ENCODE peak calls at places on chromosome 11, in four cellular contexts. J is left ventricle myocardium inferior, U is HuH-7.5, N is Peyer's patch. G is an unnamed sample.

GRCh38 chr11:118243993-118244762 is 8.0 kb downstream of the MPZL3 start:
- DNase-seq in J (no peak), U (no peak), N (no peak), G (no peak)

GRCh38 chr11:68441466-68442230 is 18.9 kb upstream of the PPP6R3 start:
- DNase-seq in J (no peak), U (no peak), N (no peak), G (no peak)

GRCh38 chr11:88555018-88555828 is 217.7 kb upstream of the CTSC start:
- DNase-seq in J (no peak), U (no peak), N (no peak), G (no peak)

GRCh38 chr11:117535870-117536411 is 208.3 kb downstream of the CEP164 start:
- DNase-seq in J (no peak), U (no peak), N (no peak), G (peak)

GRCh38 chr11:80388536-80388935 is 947.7 kb upstream of the TENM4 start:
- DNase-seq in J (no peak), U (no peak), N (no peak), G (no peak)

GRCh38 chr11:64659417-64660144 is 63.4 kb downstream of the NRXN2 start:
- DNase-seq in J (no peak), U (no peak), N (no peak), G (no peak)

GRCh38 chr11:128205796-128206195 is 381.6 kb downstream of the ETS1 start:
- DNase-seq in J (no peak), U (no peak), N (no peak), G (no peak)

GRCh38 chr11:78039919-78040671 is 17.0 kb upstream of the KCTD14 start:
- DNase-seq in J (peak), U (peak), N (peak), G (peak)

GRCh38 chr11:69842746-69843528 is 23.7 kb upstream of the FGF3 start:
- DNase-seq in J (no peak), U (no peak), N (no peak), G (no peak)

GRCh38 chr11:12725863-12726666 is 51.8 kb downstream of the TEAD1 start:
- DNase-seq in J (no peak), U (no peak), N (no peak), G (no peak)

GRCh38 chr11:133726576-133726975 is 118.7 kb downstream of the SPATA19 start:
- DNase-seq in J (no peak), U (no peak), N (no peak), G (no peak)

GRCh38 chr11:128893578-128894295 is 2.6 kb downstream of the KCNJ5 start:
- DNase-seq in J (no peak), U (no peak), N (no peak), G (no peak)

GRCh38 chr11:35949242-35949641 is 5.4 kb downstream of the LDLRAD3 start:
- DNase-seq in J (no peak), U (no peak), N (no peak), G (no peak)

GRCh38 chr11:12222099-12222751 is 111.8 kb downstream of the MICAL2 start:
- DNase-seq in J (peak), U (no peak), N (no peak), G (peak)

GRCh38 chr11:7906481-7906880 is 24.6 kb downstream of the OR10A6 start:
- DNase-seq in J (no peak), U (no peak), N (no peak), G (no peak)